ENCODE peak calls at places on chromosomes 5 and 9, in seven cellular contexts. V, I, Y, W, Z, O and P are unnamed samples.

GRCh38 chr9:126317513-126317912 is 9.1 kb upstream of the MVB12B start:
- DNase-seq in I (no peak), Z (no peak), V (peak), Y (no peak), W (no peak), O (no peak), P (peak)

GRCh38 chr5:129051283-129051682 is 43.3 kb upstream of the ISOC1 start:
- DNase-seq in I (no peak), W (no peak), V (no peak), Y (no peak), Z (no peak), O (no peak), P (no peak)

GRCh38 chr5:156479864-156480263 is 152.9 kb downstream of the SGCD start:
- DNase-seq in Y (no peak), Z (no peak), O (no peak), W (no peak), I (peak), V (no peak), P (no peak)

GRCh38 chr9:114938687-114939575 is 8.5 kb upstream of the TNFSF8 start:
- DNase-seq in W (no peak), O (no peak), I (peak), Z (no peak), V (no peak), Y (no peak), P (no peak)

GRCh38 chr5:148794729-148795590 is 31.5 kb upstream of the ADRB2 start:
- DNase-seq in W (no peak), Z (no peak), V (no peak), O (no peak), Y (no peak), I (peak), P (no peak)

GRCh38 chr9:82124090-82124489 is 135.5 kb downstream of the SPATA31D1 start:
- DNase-seq in I (peak), Y (no peak), Z (no peak), O (peak), W (no peak), V (no peak), P (no peak)

GRCh38 chr5:160133071-160133917 is 14.0 kb upstream of the PWWP2A start:
- DNase-seq in Y (no peak), Z (peak), W (no peak), I (peak), V (no peak), O (peak), P (no peak)

GRCh38 chr9:127966416-127967150 is 14.2 kb downstream of the EEIG1 start:
- DNase-seq in V (no peak), Y (no peak), W (no peak), I (no peak), O (no peak), Z (no peak), P (no peak)

GRCh38 chr9:130860458-130861316 is 25.6 kb downstream of the ABL1 start:
- DNase-seq in V (no peak), Y (no peak), O (peak), W (peak), Z (no peak), I (peak), P (no peak)

GRCh38 chr5:110250790-110251189 is 475.7 kb downstream of the TMEM232 start:
- DNase-seq in I (no peak), W (no peak), V (no peak), Y (no peak), Z (no peak), O (no peak), P (no peak)

GRCh38 chr9:35756275-35756742 is 2.2 kb upstream of the MSMP start:
- DNase-seq in Z (no peak), W (no peak), Y (peak), O (no peak), I (no peak), V (no peak), P (peak)